ENCODE peak calls at places on chromosomes 16 and 17, in four cellular contexts. One of them, this sample, is unnamed.

GRCh38 chr16:17303101-17303500 is 167.7 kb downstream of the XYLT1 start:
- DNase-seq in SK-N-SH: no peak
- DNase-seq in mesenchymal stem cell: no peak
- DNase-seq in K562: no peak
- DNase-seq in this sample: no peak

GRCh38 chr16:77298638-77299360 is 99.6 kb downstream of the SYCE1L start:
- DNase-seq in K562: no peak
- DNase-seq in mesenchymal stem cell: peak
- DNase-seq in SK-N-SH: no peak
- DNase-seq in this sample: no peak

GRCh38 chr16:85086347-85087291 is 25.7 kb downstream of the CIBAR2 start:
- DNase-seq in K562: peak
- DNase-seq in SK-N-SH: peak
- DNase-seq in mesenchymal stem cell: peak
- DNase-seq in this sample: peak

GRCh38 chr17:43330876-43331639 is 67.7 kb upstream of the ARL4D start:
- DNase-seq in mesenchymal stem cell: no peak
- DNase-seq in SK-N-SH: no peak
- DNase-seq in K562: no peak
- DNase-seq in this sample: peak

GRCh38 chr16:46658925-46659324 is 30.1 kb downstream of the VPS35 start:
- DNase-seq in K562: no peak
- DNase-seq in mesenchymal stem cell: no peak
- DNase-seq in SK-N-SH: no peak
- DNase-seq in this sample: no peak

GRCh38 chr17:17344507-17345293 is 41.5 kb downstream of the NT5M start:
- DNase-seq in SK-N-SH: no peak
- DNase-seq in mesenchymal stem cell: no peak
- DNase-seq in K562: no peak
- DNase-seq in this sample: no peak

GRCh38 chr16:50102046-50102756 is 36.4 kb downstream of the HEATR3 start:
- DNase-seq in SK-N-SH: no peak
- DNase-seq in mesenchymal stem cell: peak
- DNase-seq in K562: no peak
- DNase-seq in this sample: no peak

GRCh38 chr16:67000384-67001158 is 12.2 kb downstream of the CES4A start:
- DNase-seq in K562: peak
- DNase-seq in SK-N-SH: peak
- DNase-seq in mesenchymal stem cell: peak
- DNase-seq in this sample: peak

GRCh38 chr17:48543854-48544355 is 1.0 kb downstream of the HOXB2 start:
- DNase-seq in K562: no peak
- DNase-seq in mesenchymal stem cell: peak
- DNase-seq in SK-N-SH: no peak
- DNase-seq in this sample: no peak

GRCh38 chr16:17372383-17372782 is 98.4 kb downstream of the XYLT1 start:
- DNase-seq in SK-N-SH: no peak
- DNase-seq in mesenchymal stem cell: no peak
- DNase-seq in K562: no peak
- DNase-seq in this sample: no peak

GRCh38 chr17:50102164-50102991 is 7.2 kb downstream of the PDK2 start:
- DNase-seq in SK-N-SH: peak
- DNase-seq in K562: no peak
- DNase-seq in mesenchymal stem cell: no peak
- DNase-seq in this sample: no peak

GRCh38 chr17:43015579-43015978 is 6.6 kb downstream of the VAT1 start:
- DNase-seq in mesenchymal stem cell: no peak
- DNase-seq in SK-N-SH: no peak
- DNase-seq in K562: no peak
- DNase-seq in this sample: no peak

GRCh38 chr16:22291860-22292692 is 5.1 kb upstream of the POLR3E start:
- DNase-seq in SK-N-SH: no peak
- DNase-seq in K562: peak
- DNase-seq in mesenchymal stem cell: peak
- DNase-seq in this sample: no peak

GRCh38 chr16:12551946-12552345 is 251.7 kb downstream of the CPPED1 start:
- DNase-seq in SK-N-SH: no peak
- DNase-seq in mesenchymal stem cell: no peak
- DNase-seq in K562: no peak
- DNase-seq in this sample: peak

GRCh38 chr17:2595736-2596135 is 2.3 kb downstream of the PAFAH1B1 start:
- DNase-seq in K562: no peak
- DNase-seq in mesenchymal stem cell: no peak
- DNase-seq in SK-N-SH: no peak
- DNase-seq in this sample: no peak

GRCh38 chr17:48634446-48635208 is 8.5 kb upstream of the HOXB9 start:
- DNase-seq in K562: no peak
- DNase-seq in mesenchymal stem cell: no peak
- DNase-seq in SK-N-SH: no peak
- DNase-seq in this sample: peak

GRCh38 chr17:5120036-5120435 is 4.2 kb downstream of the USP6 start:
- DNase-seq in SK-N-SH: no peak
- DNase-seq in mesenchymal stem cell: no peak
- DNase-seq in K562: no peak
- DNase-seq in this sample: no peak

GRCh38 chr16:79158337-79158736 is 442.2 kb downstream of the MAF start:
- DNase-seq in K562: no peak
- DNase-seq in SK-N-SH: no peak
- DNase-seq in mesenchymal stem cell: no peak
- DNase-seq in this sample: peak

GRCh38 chr17:8056232-8056975 is 17.5 kb downstream of the ALOX15B start:
- DNase-seq in K562: no peak
- DNase-seq in mesenchymal stem cell: peak
- DNase-seq in SK-N-SH: no peak
- DNase-seq in this sample: no peak

GRCh38 chr17:16377804-16378400 is 3.0 kb upstream of the UBB start:
- DNase-seq in K562: no peak
- DNase-seq in SK-N-SH: no peak
- DNase-seq in mesenchymal stem cell: no peak
- DNase-seq in this sample: no peak

GRCh38 chr17:81244358-81245023 is 5.4 kb downstream of the NDUFAF8 start:
- DNase-seq in SK-N-SH: peak
- DNase-seq in mesenchymal stem cell: no peak
- DNase-seq in K562: no peak
- DNase-seq in this sample: no peak

GRCh38 chr17:48023408-48024148 is 14.0 kb downstream of the COPZ2 start:
- DNase-seq in K562: peak
- DNase-seq in SK-N-SH: peak
- DNase-seq in mesenchymal stem cell: peak
- DNase-seq in this sample: peak

GRCh38 chr17:57908278-57908677 is 46.9 kb downstream of the CUEDC1 start:
- DNase-seq in K562: no peak
- DNase-seq in mesenchymal stem cell: no peak
- DNase-seq in SK-N-SH: no peak
- DNase-seq in this sample: no peak

GRCh38 chr17:42891539-42892152 is 9.0 kb upstream of the G6PC1 start:
- DNase-seq in K562: no peak
- DNase-seq in SK-N-SH: no peak
- DNase-seq in mesenchymal stem cell: peak
- DNase-seq in this sample: peak

GRCh38 chr17:27496501-27496943 is 40.3 kb downstream of the KSR1 start:
- DNase-seq in mesenchymal stem cell: no peak
- DNase-seq in K562: no peak
- DNase-seq in SK-N-SH: no peak
- DNase-seq in this sample: peak

GRCh38 chr16:52499061-52499460 is 47.9 kb downstream of the TOX3 start:
- DNase-seq in K562: no peak
- DNase-seq in SK-N-SH: no peak
- DNase-seq in mesenchymal stem cell: no peak
- DNase-seq in this sample: no peak

GRCh38 chr17:61323696-61324539 is 75.7 kb upstream of the TBX2 start:
- DNase-seq in mesenchymal stem cell: peak
- DNase-seq in SK-N-SH: no peak
- DNase-seq in K562: no peak
- DNase-seq in this sample: no peak

GRCh38 chr17:27519550-27519949 is 63.3 kb downstream of the KSR1 start:
- DNase-seq in mesenchymal stem cell: no peak
- DNase-seq in K562: no peak
- DNase-seq in SK-N-SH: no peak
- DNase-seq in this sample: no peak

GRCh38 chr16:76114681-76115080 is 162.5 kb upstream of the CNTNAP4 start:
- DNase-seq in SK-N-SH: no peak
- DNase-seq in mesenchymal stem cell: no peak
- DNase-seq in K562: no peak
- DNase-seq in this sample: no peak

GRCh38 chr16:17555176-17555575 is 84.4 kb upstream of the XYLT1 start:
- DNase-seq in mesenchymal stem cell: no peak
- DNase-seq in K562: no peak
- DNase-seq in SK-N-SH: no peak
- DNase-seq in this sample: no peak

GRCh38 chr17:69533481-69534234 is 119.2 kb downstream of the MAP2K6 start:
- DNase-seq in mesenchymal stem cell: no peak
- DNase-seq in SK-N-SH: no peak
- DNase-seq in K562: no peak
- DNase-seq in this sample: no peak

GRCh38 chr17:15233022-15233805 is 31.9 kb downstream of the PMP22 start:
- DNase-seq in mesenchymal stem cell: peak
- DNase-seq in SK-N-SH: peak
- DNase-seq in K562: peak
- DNase-seq in this sample: peak

GRCh38 chr17:43553501-43554018 is 7.4 kb upstream of the ETV4 start:
- DNase-seq in mesenchymal stem cell: no peak
- DNase-seq in K562: no peak
- DNase-seq in SK-N-SH: peak
- DNase-seq in this sample: peak

GRCh38 chr17:69860142-69860680 is 214.8 kb upstream of the KCNJ16 start:
- DNase-seq in K562: no peak
- DNase-seq in SK-N-SH: no peak
- DNase-seq in mesenchymal stem cell: no peak
- DNase-seq in this sample: no peak

GRCh38 chr16:75029854-75030253 is 31.0 kb downstream of the ZNRF1 start:
- DNase-seq in SK-N-SH: no peak
- DNase-seq in mesenchymal stem cell: peak
- DNase-seq in K562: no peak
- DNase-seq in this sample: no peak

GRCh38 chr17:53630638-53631037 is 192.1 kb upstream of the KIF2B start:
- DNase-seq in K562: no peak
- DNase-seq in mesenchymal stem cell: no peak
- DNase-seq in SK-N-SH: no peak
- DNase-seq in this sample: peak

GRCh38 chr17:65287040-65287439 is 149.9 kb downstream of the RGS9 start:
- DNase-seq in SK-N-SH: no peak
- DNase-seq in K562: no peak
- DNase-seq in mesenchymal stem cell: peak
- DNase-seq in this sample: no peak

GRCh38 chr16:78775161-78775561 is 675.7 kb downstream of the WWOX start:
- DNase-seq in K562: no peak
- DNase-seq in SK-N-SH: no peak
- DNase-seq in mesenchymal stem cell: no peak
- DNase-seq in this sample: no peak

GRCh38 chr16:81505011-81505660 is 60.5 kb downstream of the CMIP start:
- DNase-seq in mesenchymal stem cell: no peak
- DNase-seq in K562: peak
- DNase-seq in SK-N-SH: peak
- DNase-seq in this sample: no peak
- H3K9ac ChIP-seq in mesenchymal stem cell: no peak
- H3K9ac ChIP-seq in K562: peak
- H3K9ac ChIP-seq in SK-N-SH: no peak
- H3K9ac ChIP-seq in this sample: no peak

DNA sequence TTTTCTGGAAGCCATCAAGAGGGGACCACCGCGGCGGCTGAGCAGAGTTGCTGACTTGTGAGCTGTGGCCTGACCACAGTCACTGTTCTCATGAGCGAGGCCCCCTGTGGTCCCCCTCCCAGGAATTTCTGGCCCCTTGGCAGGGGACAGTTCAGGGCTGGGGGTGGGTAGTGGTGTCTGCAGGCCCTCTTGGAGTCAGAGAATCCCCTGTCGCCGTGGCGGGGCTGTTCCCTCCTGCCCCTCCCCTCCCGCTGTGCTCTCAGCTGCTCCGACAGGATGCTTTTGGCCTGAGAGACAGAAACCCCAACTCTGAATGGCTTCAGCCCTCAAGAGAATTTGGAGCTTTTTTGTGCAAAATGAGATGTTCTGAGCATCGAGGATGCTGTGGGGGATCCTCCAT is 292.0 kb downstream of the SEC14L1 start:
- DNase-seq in K562: no peak
- DNase-seq in mesenchymal stem cell: no peak
- DNase-seq in SK-N-SH: no peak
- DNase-seq in this sample: peak
- H3K9ac ChIP-seq in K562: no peak
- H3K9ac ChIP-seq in mesenchymal stem cell: peak
- H3K9ac ChIP-seq in SK-N-SH: peak
- H3K9ac ChIP-seq in this sample: no peak

DNA sequence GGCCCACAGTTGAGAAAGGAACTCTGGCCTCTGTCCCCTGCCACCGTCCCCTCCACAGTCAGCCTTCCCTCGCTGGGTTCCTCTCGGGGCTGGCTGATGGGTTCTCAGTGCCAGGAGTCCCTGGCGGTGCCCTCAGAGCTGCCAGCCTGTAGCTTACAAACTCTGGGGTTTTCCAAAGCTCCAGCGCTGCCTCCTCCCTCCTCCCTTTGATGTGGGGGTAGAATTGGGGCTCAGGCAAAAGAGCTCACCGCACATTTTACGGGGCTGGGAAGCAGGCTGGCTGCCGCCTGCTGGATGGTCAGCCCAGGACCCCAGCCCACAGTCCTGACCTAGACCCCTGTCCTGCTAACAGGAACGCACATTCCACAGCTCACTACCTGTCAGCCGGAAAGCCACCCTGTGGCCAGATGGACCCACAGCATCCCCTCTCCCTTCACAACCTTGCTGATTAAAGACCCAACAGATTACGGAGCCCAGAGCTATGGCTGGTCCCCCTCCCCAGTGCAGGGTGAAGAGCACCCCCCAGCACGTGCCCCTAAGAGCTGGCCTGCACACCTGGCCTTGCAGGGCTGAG is 6.0 kb downstream of the VASN start:
- DNase-seq in K562: no peak
- DNase-seq in mesenchymal stem cell: no peak
- DNase-seq in SK-N-SH: no peak
- DNase-seq in this sample: peak
- H3K9ac ChIP-seq in K562: no peak
- H3K9ac ChIP-seq in mesenchymal stem cell: peak
- H3K9ac ChIP-seq in SK-N-SH: no peak
- H3K9ac ChIP-seq in this sample: no peak

DNA sequence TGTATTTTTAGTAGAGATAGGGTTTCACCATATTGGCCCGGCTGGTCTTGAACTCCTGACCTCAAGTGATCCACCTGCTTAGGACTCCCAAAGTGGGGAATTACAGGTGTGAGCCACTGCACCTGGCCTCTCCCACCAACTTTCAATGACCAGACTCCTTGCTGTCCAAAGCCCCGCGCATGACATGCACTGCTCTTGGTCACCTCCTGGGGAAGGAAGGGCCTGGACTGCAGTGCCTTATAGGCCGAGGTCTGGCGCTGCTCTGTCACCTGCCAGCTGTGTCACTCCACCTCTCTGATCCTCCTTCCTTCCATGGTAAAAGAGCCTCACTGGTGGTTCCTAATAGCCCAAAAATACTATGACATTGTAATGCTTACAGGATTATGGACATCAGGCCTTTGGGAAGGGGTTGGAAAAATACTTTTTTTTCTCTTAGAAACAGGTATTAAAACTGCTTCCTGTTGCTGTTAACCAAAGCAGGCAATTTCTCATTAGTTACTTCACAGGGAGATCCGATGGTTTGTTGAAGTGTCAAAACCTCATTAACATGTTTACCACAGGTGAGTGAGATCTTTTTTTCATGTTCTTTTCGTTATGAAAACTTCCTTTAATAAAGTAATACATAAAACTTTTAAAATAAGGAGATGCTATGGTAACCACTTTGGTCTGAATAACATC is 35.4 kb downstream of the GRB7 start:
- DNase-seq in K562: no peak
- DNase-seq in mesenchymal stem cell: no peak
- DNase-seq in SK-N-SH: no peak
- DNase-seq in this sample: no peak
- H3K9ac ChIP-seq in K562: no peak
- H3K9ac ChIP-seq in mesenchymal stem cell: no peak
- H3K9ac ChIP-seq in SK-N-SH: no peak
- H3K9ac ChIP-seq in this sample: no peak

This sample was measured in neural progenitor cell.